ENCODE peak calls at places on chromosomes 4 and X, in ten cellular contexts. G is aorta; K is sciatic nerve; L is bronchial epithelial cell; R is dermis microvascular lymphatic vessel endothelial cell; V is posterior cingulate gyrus; U is effector memory CD8-positive, alpha-beta T cell; Q is GM13977; T is nucleus accumbens; W is EL. E is an unnamed sample.

GRCh38 chrX:2442694-2443093 is 58.1 kb downstream of the DHRSX start:
- DNase-seq in G (no peak), K (no peak), Q (no peak), W (no peak), U (no peak), T (no peak), V (no peak), L (no peak), R (no peak), E (no peak)

GRCh38 chr4:114924311-114924710 is 189.1 kb downstream of the NDST4 start:
- DNase-seq in T (no peak), L (no peak), U (no peak), V (no peak), G (no peak), Q (no peak), R (no peak), K (no peak), W (no peak), E (no peak)

GRCh38 chr4:30920043-30920442 is 199.9 kb downstream of the PCDH7 start:
- DNase-seq in G (no peak), T (no peak), L (no peak), W (no peak), R (no peak), V (no peak), Q (no peak), U (no peak), K (no peak), E (no peak)

GRCh38 chrX:130155564-130155963 is 10.1 kb downstream of the AIFM1 start:
- DNase-seq in Q (no peak), W (no peak), K (no peak), G (no peak), R (no peak), U (no peak), V (no peak), L (peak), T (no peak), E (no peak)

GRCh38 chr4:111537861-111538260 is 607.4 kb upstream of the FAM241A start:
- DNase-seq in L (no peak), V (no peak), R (no peak), W (peak), K (no peak), Q (no peak), G (no peak), T (no peak), U (no peak), E (no peak)

GRCh38 chr4:6205973-6206372 is 5.6 kb upstream of the JAKMIP1 start:
- DNase-seq in L (no peak), T (no peak), U (no peak), K (no peak), R (no peak), W (no peak), Q (no peak), V (no peak), G (no peak), E (no peak)

GRCh38 chr4:186606593-186606992 is 51.2 kb upstream of the MTNR1A start:
- DNase-seq in V (no peak), L (peak), K (no peak), Q (no peak), U (no peak), T (no peak), G (no peak), W (peak), R (no peak), E (no peak)

GRCh38 chrX:100615015-100615414 is 21.6 kb downstream of the TSPAN6 start:
- DNase-seq in R (peak), V (no peak), L (peak), G (no peak), K (no peak), U (no peak), T (no peak), Q (no peak), W (peak), E (no peak)

GRCh38 chrX:97200454-97200853 is 316.7 kb downstream of the RPA4 start:
- DNase-seq in Q (no peak), U (no peak), R (no peak), L (no peak), V (no peak), K (no peak), G (no peak), W (no peak), T (no peak), E (no peak)

GRCh38 chr4:117370944-117371665 is 285.7 kb upstream of the TRAM1L1 start:
- DNase-seq in V (no peak), Q (no peak), K (no peak), U (no peak), W (no peak), L (no peak), G (no peak), T (no peak), R (no peak), E (no peak)

GRCh38 chr4:88779431-88779830 is 81.8 kb upstream of the NAP1L5 start:
- DNase-seq in T (no peak), R (peak), G (no peak), L (peak), U (no peak), K (no peak), V (no peak), W (peak), Q (no peak), E (no peak)

GRCh38 chr4:108116423-108117168 is 52.1 kb downstream of the LEF1 start:
- DNase-seq in L (no peak), W (no peak), U (no peak), Q (no peak), R (no peak), K (no peak), G (no peak), V (no peak), T (no peak), E (no peak)

GRCh38 chrX:69185886-69186285 is 20.6 kb upstream of the PJA1 start:
- DNase-seq in W (no peak), T (no peak), K (no peak), R (no peak), V (no peak), L (no peak), G (no peak), Q (no peak), U (no peak), E (no peak)